ENCODE peak calls at places on chromosomes 13 and 19, in four cellular contexts. One of them, this sample, is unnamed.

GRCh38 chr13:113837554-113838355 is 26.1 kb downstream of the GAS6 start:
- DNase-seq in activated T-helper 1 cell treated with anti-CD3 and anti-CD28 coated beads, Interleukin-2, amount 50 U/mL, for 16 hours: no peak
- DNase-seq in T-helper 1 cell: no peak
- DNase-seq in stimulated activated naive B cell treated with anti-CD40 and anti-IgM and Interleukin-4, amounts not matched to agents 10 μg/mL and 1 μg/mL and 100 μg/mL, for 72 hours: no peak
- DNase-seq in this sample: no peak

GRCh38 chr13:50123862-50124535 is 108.8 kb downstream of the KCNRG start:
- DNase-seq in activated T-helper 1 cell treated with anti-CD3 and anti-CD28 coated beads, Interleukin-2, amount 50 U/mL, for 16 hours: peak; percentile 62
- DNase-seq in T-helper 1 cell: peak; percentile 69
- DNase-seq in stimulated activated naive B cell treated with anti-CD40 and anti-IgM and Interleukin-4, amounts not matched to agents 10 μg/mL and 1 μg/mL and 100 μg/mL, for 72 hours: peak; percentile 93
- DNase-seq in this sample: no peak

GRCh38 chr13:32229443-32229842 is 85.7 kb downstream of the ZAR1L start:
- DNase-seq in activated T-helper 1 cell treated with anti-CD3 and anti-CD28 coated beads, Interleukin-2, amount 50 U/mL, for 16 hours: no peak
- DNase-seq in T-helper 1 cell: no peak
- DNase-seq in stimulated activated naive B cell treated with anti-CD40 and anti-IgM and Interleukin-4, amounts not matched to agents 10 μg/mL and 1 μg/mL and 100 μg/mL, for 72 hours: no peak
- DNase-seq in this sample: no peak

GRCh38 chr19:23991170-23991569 is 76.5 kb downstream of the ZNF726 start:
- DNase-seq in activated T-helper 1 cell treated with anti-CD3 and anti-CD28 coated beads, Interleukin-2, amount 50 U/mL, for 16 hours: no peak
- DNase-seq in T-helper 1 cell: no peak
- DNase-seq in stimulated activated naive B cell treated with anti-CD40 and anti-IgM and Interleukin-4, amounts not matched to agents 10 μg/mL and 1 μg/mL and 100 μg/mL, for 72 hours: no peak
- DNase-seq in this sample: no peak

GRCh38 chr13:23588576-23589141 is 18.4 kb downstream of the TNFRSF19 start:
- DNase-seq in activated T-helper 1 cell treated with anti-CD3 and anti-CD28 coated beads, Interleukin-2, amount 50 U/mL, for 16 hours: no peak
- DNase-seq in T-helper 1 cell: no peak
- DNase-seq in stimulated activated naive B cell treated with anti-CD40 and anti-IgM and Interleukin-4, amounts not matched to agents 10 μg/mL and 1 μg/mL and 100 μg/mL, for 72 hours: no peak
- DNase-seq in this sample: no peak

GRCh38 chr13:51495300-51495699 is 42.5 kb upstream of the INTS6 start:
- DNase-seq in activated T-helper 1 cell treated with anti-CD3 and anti-CD28 coated beads, Interleukin-2, amount 50 U/mL, for 16 hours: no peak
- DNase-seq in T-helper 1 cell: no peak
- DNase-seq in stimulated activated naive B cell treated with anti-CD40 and anti-IgM and Interleukin-4, amounts not matched to agents 10 μg/mL and 1 μg/mL and 100 μg/mL, for 72 hours: no peak
- DNase-seq in this sample: no peak

GRCh38 chr13:113947321-113948033 is 26.4 kb downstream of the C13orf46 start:
- DNase-seq in activated T-helper 1 cell treated with anti-CD3 and anti-CD28 coated beads, Interleukin-2, amount 50 U/mL, for 16 hours: no peak
- DNase-seq in T-helper 1 cell: no peak
- DNase-seq in stimulated activated naive B cell treated with anti-CD40 and anti-IgM and Interleukin-4, amounts not matched to agents 10 μg/mL and 1 μg/mL and 100 μg/mL, for 72 hours: no peak
- DNase-seq in this sample: no peak

GRCh38 chr19:45370410-45371204 is at the start of gene ERCC2:
- DNase-seq in activated T-helper 1 cell treated with anti-CD3 and anti-CD28 coated beads, Interleukin-2, amount 50 U/mL, for 16 hours: peak; percentile 99
- DNase-seq in T-helper 1 cell: peak; percentile 99
- DNase-seq in stimulated activated naive B cell treated with anti-CD40 and anti-IgM and Interleukin-4, amounts not matched to agents 10 μg/mL and 1 μg/mL and 100 μg/mL, for 72 hours: peak; percentile 100
- DNase-seq in this sample: peak; percentile 100

GRCh38 chr19:35712910-35713845 is 4.6 kb upstream of the KMT2B start:
- DNase-seq in activated T-helper 1 cell treated with anti-CD3 and anti-CD28 coated beads, Interleukin-2, amount 50 U/mL, for 16 hours: peak; percentile 28
- DNase-seq in T-helper 1 cell: no peak
- DNase-seq in stimulated activated naive B cell treated with anti-CD40 and anti-IgM and Interleukin-4, amounts not matched to agents 10 μg/mL and 1 μg/mL and 100 μg/mL, for 72 hours: peak; percentile 44
- DNase-seq in this sample: no peak

GRCh38 chr13:109871018-109871370 is 84.6 kb upstream of the IRS2 start:
- DNase-seq in activated T-helper 1 cell treated with anti-CD3 and anti-CD28 coated beads, Interleukin-2, amount 50 U/mL, for 16 hours: no peak
- DNase-seq in T-helper 1 cell: no peak
- DNase-seq in stimulated activated naive B cell treated with anti-CD40 and anti-IgM and Interleukin-4, amounts not matched to agents 10 μg/mL and 1 μg/mL and 100 μg/mL, for 72 hours: no peak
- DNase-seq in this sample: no peak

GRCh38 chr19:12668937-12669271 is 2.3 kb downstream of the WDR83 start:
- DNase-seq in activated T-helper 1 cell treated with anti-CD3 and anti-CD28 coated beads, Interleukin-2, amount 50 U/mL, for 16 hours: peak; percentile 37
- DNase-seq in T-helper 1 cell: peak; percentile 69
- DNase-seq in stimulated activated naive B cell treated with anti-CD40 and anti-IgM and Interleukin-4, amounts not matched to agents 10 μg/mL and 1 μg/mL and 100 μg/mL, for 72 hours: peak; percentile 46
- DNase-seq in this sample: no peak

GRCh38 chr13:79485014-79485441 is 4.1 kb downstream of the NDFIP2 start:
- DNase-seq in activated T-helper 1 cell treated with anti-CD3 and anti-CD28 coated beads, Interleukin-2, amount 50 U/mL, for 16 hours: no peak
- DNase-seq in T-helper 1 cell: no peak
- DNase-seq in stimulated activated naive B cell treated with anti-CD40 and anti-IgM and Interleukin-4, amounts not matched to agents 10 μg/mL and 1 μg/mL and 100 μg/mL, for 72 hours: no peak
- DNase-seq in this sample: no peak

GRCh38 chr13:44147222-44147621 is 226.4 kb upstream of the SERP2 start:
- DNase-seq in activated T-helper 1 cell treated with anti-CD3 and anti-CD28 coated beads, Interleukin-2, amount 50 U/mL, for 16 hours: no peak
- DNase-seq in T-helper 1 cell: no peak
- DNase-seq in stimulated activated naive B cell treated with anti-CD40 and anti-IgM and Interleukin-4, amounts not matched to agents 10 μg/mL and 1 μg/mL and 100 μg/mL, for 72 hours: no peak
- DNase-seq in this sample: no peak